ENCODE peak calls at places on chromosome 2, in four cellular contexts. N, R, H and J are unnamed samples.

GRCh38 chr2:235220331-235220730 is 268.5 kb downstream of the SH3BP4 start:
- DNase-seq in N (no peak), R (no peak), H (no peak), J (no peak)

GRCh38 chr2:224181534-224182155 is 142.6 kb upstream of the SERPINE2 start:
- DNase-seq in N (no peak), R (no peak), H (no peak), J (no peak)

GRCh38 chr2:201040867-201041628 is 30.4 kb downstream of the HYCC2 start:
- DNase-seq in N (no peak), R (no peak), H (no peak), J (no peak)

GRCh38 chr2:11156396-11157075 is 1.3 kb downstream of the SLC66A3 start:
- DNase-seq in N (peak), R (no peak), H (no peak), J (no peak)

GRCh38 chr2:47118581-47118980 is 36.5 kb downstream of the STPG4 start:
- DNase-seq in N (no peak), R (no peak), H (no peak), J (no peak)

GRCh38 chr2:68237404-68237803 is 14.9 kb downstream of the PPP3R1 start:
- DNase-seq in N (no peak), R (peak), H (no peak), J (no peak)

GRCh38 chr2:204483497-204484164 is 61.6 kb upstream of the PARD3B start:
- DNase-seq in N (peak), R (no peak), H (no peak), J (no peak)

GRCh38 chr2:15038373-15039364 is 406.2 kb downstream of the LRATD1 start:
- DNase-seq in N (no peak), R (no peak), H (no peak), J (peak)

GRCh38 chr2:241546771-241547498 is 11.6 kb upstream of the BOK start:
- DNase-seq in N (no peak), R (peak), H (peak), J (no peak)

GRCh38 chr2:27245116-27245515 is 17.7 kb downstream of the SLC30A3 start:
- DNase-seq in N (no peak), R (no peak), H (no peak), J (no peak)

GRCh38 chr2:43798300-43798699 is 24.5 kb downstream of the DYNC2LI1 start:
- DNase-seq in N (no peak), R (no peak), H (no peak), J (no peak)

GRCh38 chr2:240220371-240220770 is 79.9 kb upstream of the OTOS start:
- DNase-seq in N (no peak), R (no peak), H (no peak), J (no peak)

GRCh38 chr2:150425121-150425559 is 62.3 kb downstream of the RND3 start:
- DNase-seq in N (no peak), R (peak), H (no peak), J (no peak)

GRCh38 chr2:67650292-67651133 is 253.4 kb downstream of the ETAA1 start:
- DNase-seq in N (peak), R (peak), H (peak), J (peak)

GRCh38 chr2:127426501-127427354 is 8.5 kb downstream of the PROC start:
- DNase-seq in N (no peak), R (no peak), H (no peak), J (no peak)

GRCh38 chr2:241137276-241138190 is 11.7 kb downstream of the PASK start:
- DNase-seq in N (no peak), R (no peak), H (no peak), J (no peak)

GRCh38 chr2:231533086-231533776 is 3.0 kb upstream of the NMUR1 start:
- DNase-seq in N (no peak), R (no peak), H (no peak), J (no peak)

GRCh38 chr2:76958749-76959148 is 563.4 kb downstream of the LRRTM4 start:
- DNase-seq in N (no peak), R (no peak), H (peak), J (no peak)

GRCh38 chr2:84971799-84972790 is 1.1 kb downstream of the KCMF1 start:
- DNase-seq in N (peak), R (peak), H (peak), J (no peak)